ENCODE peak calls at places on chromosome 17, in nine cellular contexts. B is WERI-Rb-1; Q is upper lobe of right lung; W is esophagus muscularis mucosa; S is H9; Z is A549; A is effector memory CD4-positive, alpha-beta T cell; H is HCT116; O is epithelial cell of prostate. U is an unnamed sample.

GRCh38 chr17:78120971-78121800 is 7.4 kb downstream of the TMC6 start:
- DNase-seq in H (no peak), S (peak), O (no peak), Q (no peak), B (no peak), A (no peak), W (no peak), Z (no peak), U (no peak)

GRCh38 chr17:80428363-80428762 is 13.4 kb downstream of the ENDOV start:
- DNase-seq in Q (no peak), O (no peak), H (no peak), S (no peak), A (no peak), W (no peak), Z (no peak), B (peak), U (no peak)

GRCh38 chr17:74454197-74455024 is 12.0 kb upstream of the CD300A start:
- DNase-seq in B (peak), H (peak), O (no peak), S (peak), A (no peak), Z (no peak), Q (peak), W (peak), U (peak)

GRCh38 chr17:1229354-1229890 is 40.8 kb upstream of the BHLHA9 start:
- DNase-seq in O (no peak), B (peak), W (peak), H (no peak), S (peak), Z (no peak), Q (peak), A (peak), U (no peak)

GRCh38 chr17:9273334-9274118 is 252.2 kb downstream of the NTN1 start:
- DNase-seq in B (no peak), H (no peak), Z (no peak), W (no peak), S (no peak), O (no peak), A (no peak), Q (no peak), U (no peak)

GRCh38 chr17:57924677-57925076 is 30.5 kb downstream of the CUEDC1 start:
- DNase-seq in S (no peak), A (no peak), B (no peak), H (no peak), O (no peak), Q (no peak), Z (no peak), W (no peak), U (no peak)

GRCh38 chr17:27878776-27879562 is 14.2 kb downstream of the LYRM9 start:
- DNase-seq in O (no peak), W (no peak), S (no peak), H (no peak), A (no peak), B (peak), Q (no peak), Z (no peak), U (no peak)

GRCh38 chr17:47948706-47949196 is 7.4 kb downstream of the PNPO start:
- DNase-seq in O (peak), B (peak), Z (peak), Q (no peak), A (no peak), H (no peak), W (no peak), S (no peak), U (no peak)

GRCh38 chr17:63232565-63233310 is 213.4 kb downstream of the CYB561 start:
- DNase-seq in O (no peak), W (no peak), Q (no peak), Z (peak), B (peak), A (no peak), S (peak), H (no peak), U (no peak)

GRCh38 chr17:17524091-17524490 is 27.9 kb upstream of the RASD1 start:
- DNase-seq in B (no peak), Z (no peak), A (no peak), H (no peak), O (no peak), W (no peak), Q (no peak), S (no peak), U (no peak)

GRCh38 chr17:70071620-70072019 is 3.4 kb upstream of the KCNJ16 start:
- DNase-seq in B (no peak), Z (no peak), W (no peak), Q (no peak), O (no peak), S (no peak), A (no peak), H (no peak), U (no peak)

GRCh38 chr17:48637323-48638260 is 11.4 kb upstream of the HOXB9 start:
- DNase-seq in B (no peak), W (no peak), Q (peak), O (peak), S (no peak), A (no peak), H (no peak), Z (peak), U (no peak)

GRCh38 chr17:17188586-17188985 is 17.5 kb downstream of the PLD6 start:
- DNase-seq in W (no peak), Q (no peak), A (no peak), S (no peak), B (no peak), Z (no peak), H (no peak), O (no peak), U (no peak)

GRCh38 chr17:80455328-80455710 is 21.1 kb downstream of the NPTX1 start:
- DNase-seq in W (no peak), A (peak), O (no peak), Z (no peak), B (peak), Q (no peak), S (peak), H (peak), U (no peak)

GRCh38 chr17:61583242-61583641 is 7.8 kb downstream of the NACA2 start:
- DNase-seq in O (no peak), S (no peak), W (no peak), A (no peak), Q (no peak), B (no peak), H (peak), Z (peak), U (no peak)

GRCh38 chr17:73249700-73250099 is 12.0 kb downstream of the CPSF4L start:
- DNase-seq in H (no peak), W (no peak), Z (no peak), B (peak), Q (no peak), S (no peak), O (no peak), A (no peak), U (no peak)

GRCh38 chr17:32497431-32498205 is 10.8 kb downstream of the CDK5R1 start:
- DNase-seq in Z (peak), S (peak), H (no peak), O (no peak), B (peak), A (no peak), W (no peak), Q (peak), U (no peak)

GRCh38 chr17:4331614-4332013 is 34.9 kb downstream of the UBE2G1 start:
- DNase-seq in Q (no peak), Z (no peak), S (no peak), B (peak), H (no peak), W (no peak), A (no peak), O (no peak), U (no peak)
- H3K27ac ChIP-seq in Q (no peak), Z (no peak), S (no peak), B (no peak), H (no peak), W (no peak), A (no peak), O (peak), U (no peak)

DNA sequence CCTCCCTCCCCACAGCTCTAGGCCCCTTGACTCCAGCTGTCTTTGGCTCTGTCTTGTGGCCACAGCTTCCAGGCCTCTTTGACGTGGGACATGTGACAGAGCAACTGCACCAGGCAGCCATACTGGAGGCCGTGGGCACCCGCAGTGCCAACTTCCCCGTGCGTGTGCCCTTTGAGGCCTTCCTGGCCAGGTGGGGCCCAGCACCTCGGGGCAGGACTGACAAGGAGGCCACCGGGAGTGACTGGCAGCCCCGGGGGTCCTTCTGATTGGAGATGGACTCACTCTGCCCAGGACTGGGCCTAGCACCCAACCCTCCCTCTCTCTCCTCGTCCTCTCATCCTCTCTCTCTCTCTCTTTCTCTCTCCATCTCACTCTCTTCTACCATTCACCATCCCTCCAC is 15.5 kb downstream of the MYO15B start:
- DNase-seq in Q (no peak), O (no peak), A (no peak), W (no peak), H (no peak), S (no peak), B (no peak), Z (no peak), U (no peak)
- H3K27ac ChIP-seq in Q (no peak), O (no peak), A (no peak), W (no peak), H (no peak), S (no peak), B (no peak), Z (peak), U (no peak)

GRCh38 chr17:182164-182751 is 808 bp upstream of the DOC2B start:
- DNase-seq in B (peak), H (no peak), Q (peak), A (no peak), W (no peak), Z (no peak), S (no peak), O (no peak), U (no peak)

GRCh38 chr17:179721-180379 is 1.6 kb downstream of the DOC2B start:
- DNase-seq in Z (no peak), W (no peak), H (no peak), S (peak), B (peak), A (no peak), O (no peak), Q (no peak), U (no peak)

GRCh38 chr17:181213-182163 is at the start of gene DOC2B:
- DNase-seq in A (no peak), O (no peak), S (peak), W (no peak), Z (no peak), Q (peak), B (peak), H (peak), U (no peak)

GRCh38 chr17:179066-179432 is 2.4 kb downstream of the DOC2B start:
- DNase-seq in H (no peak), A (no peak), S (no peak), B (peak), Q (no peak), O (no peak), W (no peak), Z (no peak), U (no peak)

GRCh38 chr17:180380-181212 is 854 bp downstream of the DOC2B start:
- DNase-seq in A (no peak), S (no peak), O (no peak), B (peak), H (no peak), Q (no peak), W (no peak), Z (no peak), U (no peak)
- H3K27ac ChIP-seq in A (no peak), S (no peak), O (no peak), B (peak), H (peak), Q (peak), W (peak), Z (peak), U (no peak)

GRCh38 chr17:15368605-15369004 is 27.2 kb upstream of the TEKT3 start:
- DNase-seq in S (no peak), H (no peak), Q (no peak), B (no peak), A (no peak), Z (no peak), O (no peak), W (no peak), U (no peak)

GRCh38 chr17:15377200-15377599 is 35.8 kb upstream of the TEKT3 start:
- DNase-seq in W (no peak), O (no peak), Q (no peak), A (no peak), H (no peak), S (no peak), Z (no peak), B (no peak), U (no peak)

GRCh38 chr17:15377608-15378007 is 36.2 kb upstream of the TEKT3 start:
- DNase-seq in Q (no peak), S (no peak), H (peak), O (no peak), A (no peak), W (no peak), B (no peak), Z (no peak), U (peak)

DNA sequence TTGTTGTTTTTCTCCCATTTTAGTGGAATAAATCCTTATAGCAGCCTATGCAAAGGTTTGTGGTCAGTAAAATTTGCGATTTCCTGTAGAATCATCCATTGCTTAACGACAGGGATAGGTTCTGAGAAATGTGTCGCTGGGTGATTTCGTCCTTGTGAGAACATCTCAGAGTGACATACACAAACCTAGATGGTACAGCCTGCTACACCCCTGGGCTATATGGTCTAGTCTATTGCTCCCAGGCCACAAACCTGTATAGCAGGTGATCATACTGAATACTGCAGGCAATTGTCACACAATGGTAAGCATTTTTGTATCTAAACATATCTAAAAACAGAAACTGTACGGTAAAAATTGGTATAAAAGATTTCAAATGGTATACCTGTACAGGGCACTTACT is 30.3 kb upstream of the TEKT3 start:
- DNase-seq in S (no peak), O (no peak), W (no peak), A (no peak), Z (no peak), B (no peak), Q (no peak), H (no peak), U (no peak)
- H3K27ac ChIP-seq in S (no peak), O (no peak), W (no peak), A (no peak), Z (no peak), B (no peak), Q (no peak), H (no peak), U (no peak)

GRCh38 chr17:21602176-21602575 is 90.1 kb upstream of the KCNJ18 start:
- DNase-seq in S (no peak), B (no peak), Q (no peak), Z (no peak), H (no peak), O (no peak), A (no peak), W (no peak), U (no peak)
- H3K27ac ChIP-seq in S (no peak), B (no peak), Q (no peak), Z (no peak), H (no peak), O (no peak), A (no peak), W (no peak), U (no peak)